ENCODE peak calls at places on chromosomes 3 and 15, in seven cellular contexts. H is effector memory CD4-positive, alpha-beta T cell; D is cardiac septum; L is erythroblast; T is effector CD4-positive, alpha-beta T cell; A is left ventricle myocardium inferior; X is sigmoid colon. F is an unnamed sample.

GRCh38 chr3:113844622-113845222 is 6.1 kb downstream of the GRAMD1C start:
- DNase-seq in A (no peak), D (no peak), X (no peak), L (peak), H (no peak), T (no peak), F (no peak)

GRCh38 chr3:48215876-48216275 is 7.4 kb upstream of the CAMP start:
- DNase-seq in D (no peak), L (no peak), T (no peak), A (peak), X (peak), H (no peak), F (no peak)

GRCh38 chr3:152667267-152667666 is 167.7 kb upstream of the P2RY1 start:
- DNase-seq in T (no peak), A (no peak), H (no peak), X (no peak), D (no peak), L (no peak), F (no peak)

GRCh38 chr3:59866076-59866475 is 816.3 kb upstream of the CFAP20DC start:
- DNase-seq in T (no peak), A (no peak), D (no peak), H (no peak), L (no peak), X (no peak), F (no peak)

GRCh38 chr3:10437272-10437994 is 68.0 kb downstream of the ATP2B2 start:
- DNase-seq in A (no peak), L (no peak), X (no peak), T (peak), D (no peak), H (peak), F (no peak)

GRCh38 chr3:47315069-47315647 is 32.4 kb downstream of the KLHL18 start:
- DNase-seq in L (peak), T (no peak), X (no peak), H (no peak), A (peak), D (no peak), F (no peak)

GRCh38 chr3:71035314-71035713 is 548.2 kb downstream of the FOXP1 start:
- DNase-seq in H (no peak), L (no peak), D (no peak), A (no peak), X (no peak), T (no peak), F (no peak)

GRCh38 chr15:89883518-89883917 is 10.3 kb downstream of the AP3S2 start:
- DNase-seq in A (no peak), H (no peak), L (no peak), D (no peak), T (no peak), X (no peak), F (no peak)

GRCh38 chr3:12831582-12831866 is 9.8 kb downstream of the RPL32 start:
- DNase-seq in L (no peak), D (no peak), X (no peak), H (no peak), A (no peak), T (no peak), F (no peak)

GRCh38 chr3:45442679-45443214 is 54.4 kb downstream of the LARS2 start:
- DNase-seq in A (no peak), X (no peak), L (no peak), H (no peak), T (no peak), D (no peak), F (no peak)

F was measured in NCI-H748 treated with DMSO at 0.1 percent for 48 hours.